ENCODE peak calls at places on chromosomes 13 and 19, in five cellular contexts. K is stimulated activated CD4-positive, alpha-beta T cell treated with anti-CD3 and anti-CD28 coated beads, Interleukin-12 subunit alpha, Interleukin-12 subunit beta, amount 100 ng/mL, for 4 hours; T is transverse colon; N is fibroblast of mammary gland; D is frontal cortex. I is an unnamed sample.

GRCh38 chr19:593505-593904 is 3.8 kb downstream of the HCN2 start:
- DNase-seq in D (no peak), N (no peak), K (no peak), T (no peak), I (no peak)

GRCh38 chr13:102141625-102142472 is 260.0 kb downstream of the FGF14 start:
- DNase-seq in N (peak), D (no peak), T (no peak), K (no peak), I (no peak)

GRCh38 chr19:49148784-49149651 is 6.2 kb downstream of the HRC start:
- DNase-seq in K (peak), D (peak), T (peak), N (peak), I (peak)

GRCh38 chr13:93244141-93244917 is 17.7 kb downstream of the GPC6 start:
- DNase-seq in K (no peak), T (no peak), D (no peak), N (peak), I (no peak)

GRCh38 chr19:295687-296370 is 4.6 kb upstream of the PLPP2 start:
- DNase-seq in K (no peak), T (no peak), N (no peak), D (no peak), I (no peak)

GRCh38 chr13:20995245-20995829 is 66.0 kb downstream of the LATS2 start:
- DNase-seq in N (no peak), T (no peak), K (no peak), D (no peak), I (no peak)

GRCh38 chr13:99153219-99153618 is 47.4 kb upstream of the UBAC2 start:
- DNase-seq in T (no peak), K (no peak), N (peak), D (no peak), I (no peak)

GRCh38 chr13:67443901-67444300 is 213.8 kb upstream of the PCDH9 start:
- DNase-seq in K (no peak), T (no peak), N (no peak), D (no peak), I (no peak)

GRCh38 chr13:43986395-43986794 is 106.7 kb downstream of the LACC1 start:
- DNase-seq in K (no peak), N (no peak), T (no peak), D (no peak), I (no peak)

GRCh38 chr19:1161716-1162115 is 12.4 kb downstream of the SBNO2 start:
- DNase-seq in K (no peak), T (peak), N (no peak), D (no peak), I (no peak)

GRCh38 chr19:13813147-13813546 is 17.9 kb downstream of the ZSWIM4 start:
- DNase-seq in D (no peak), K (no peak), T (no peak), N (no peak), I (no peak)

GRCh38 chr13:42354246-42355117 is 82.5 kb downstream of the AKAP11 start:
- DNase-seq in D (no peak), T (no peak), N (peak), K (no peak), I (no peak)